ENCODE peak calls at places on chromosome 20, in seven cellular contexts. U is stimulated activated naive CD8-positive, alpha-beta T cell treated with anti-CD3 and anti-CD28 coated beads, Interleukin-15, Interleukin-2, amounts not matched to agents 100 U/mL and 50 U/mL, for 24 hours; F is NCI-H748 treated with DMSO at 0.1 percent for 48 hours; W is NCI-H2107; J is activated CD4-positive, alpha-beta T cell treated with anti-CD3 and anti-CD28 coated beads, Interleukin-2, amount 50 U/mL, for 48 hours; B is NCI-H2171; O is EL. H is an unnamed sample.

GRCh38 chr20:478949-479429 is 16.7 kb upstream of the TBC1D20 start:
- DNase-seq in U (no peak), F (peak; percentile 59), W (peak; percentile 13), J (no peak), B (peak; percentile 61), O (peak; percentile 66), H (no peak)

GRCh38 chr20:10219452-10219791 is 792 bp downstream of the SNAP25 start:
- DNase-seq in U (peak; percentile 78), F (peak; percentile 66), W (no peak), J (peak; percentile 63), B (peak; percentile 80), O (peak; percentile 66), H (peak; percentile 72)

GRCh38 chr20:48727226-48727625 is 100.6 kb downstream of the PREX1 start:
- DNase-seq in U (no peak), F (no peak), W (no peak), J (no peak), B (no peak), O (no peak), H (no peak)

GRCh38 chr20:38270869-38271608 is 10.5 kb upstream of the KIAA1755 start:
- DNase-seq in U (no peak), F (no peak), W (no peak), J (no peak), B (no peak), O (peak; percentile 97), H (peak; percentile 50)

GRCh38 chr20:582204-582603 is 27.9 kb downstream of the TCF15 start:
- DNase-seq in U (no peak), F (no peak), W (no peak), J (no peak), B (no peak), O (no peak), H (no peak)

GRCh38 chr20:46652699-46653098 is 1.4 kb upstream of the SLC13A3 start:
- DNase-seq in U (no peak), F (no peak), W (no peak), J (no peak), B (no peak), O (no peak), H (no peak)

GRCh38 chr20:1331101-1331500 is 2.2 kb upstream of the SDCBP2 start:
- DNase-seq in U (no peak), F (no peak), W (no peak), J (no peak), B (no peak), O (no peak), H (no peak)

GRCh38 chr20:19047040-19047950 is 165.1 kb upstream of the SLC24A3 start:
- DNase-seq in U (no peak), F (no peak), W (no peak), J (no peak), B (no peak), O (no peak), H (no peak)

GRCh38 chr20:38833857-38834164 is 28.3 kb downstream of the PPP1R16B start:
- DNase-seq in U (peak; percentile 53), F (no peak), W (no peak), J (peak; percentile 38), B (no peak), O (no peak), H (no peak)

GRCh38 chr20:25015986-25016385 is 23.4 kb upstream of the APMAP start:
- DNase-seq in U (no peak), F (no peak), W (no peak), J (no peak), B (no peak), O (no peak), H (no peak)

GRCh38 chr20:61888101-61888865 is 177.4 kb downstream of the TAF4 start:
- DNase-seq in U (no peak), F (no peak), W (no peak), J (no peak), B (no peak), O (no peak), H (no peak)

GRCh38 chr20:49288250-49288751 is 10.4 kb upstream of the ZNFX1 start:
- DNase-seq in U (no peak), F (no peak), W (no peak), J (no peak), B (no peak), O (no peak), H (no peak)

GRCh38 chr20:24027229-24027628 is 38.6 kb upstream of the GGTLC1 start:
- DNase-seq in U (peak; percentile 71), F (no peak), W (no peak), J (peak; percentile 64), B (no peak), O (no peak), H (peak; percentile 30)

GRCh38 chr20:21971436-21971835 is 266.0 kb downstream of the PAX1 start:
- DNase-seq in U (no peak), F (no peak), W (no peak), J (no peak), B (no peak), O (no peak), H (no peak)

GRCh38 chr20:15889073-15889923 is 684.0 kb downstream of the KIF16B start:
- DNase-seq in U (no peak), F (no peak), W (no peak), J (no peak), B (peak; percentile 64), O (no peak), H (no peak)

GRCh38 chr20:46990017-46990810 is 95.6 kb downstream of the EYA2 start:
- DNase-seq in U (peak; percentile 16), F (no peak), W (no peak), J (peak; percentile 37), B (no peak), O (no peak), H (no peak)

GRCh38 chr20:29079769-29080690 is 2177.4 kb upstream of the DEFB115 start:
- DNase-seq in U (no peak), F (no peak), W (no peak), J (no peak), B (no peak), O (no peak), H (no peak)

GRCh38 chr20:32731882-32732266 is 11.4 kb downstream of the COMMD7 start:
- DNase-seq in U (no peak), F (no peak), W (no peak), J (no peak), B (no peak), O (peak; percentile 31), H (no peak)

GRCh38 chr20:36153754-36154695 is 515 bp upstream of the EPB41L1 start:
- DNase-seq in U (peak; percentile 59), F (peak; percentile 52), W (peak; percentile 37), J (peak; percentile 45), B (peak; percentile 75), O (peak; percentile 80), H (peak; percentile 85)

GRCh38 chr20:54364365-54364764 is 111.0 kb upstream of the DOK5 start:
- DNase-seq in U (no peak), F (no peak), W (no peak), J (no peak), B (no peak), O (no peak), H (no peak)